ENCODE peak calls at places on chromosomes 12 and 14, in five cellular contexts. One of them, this sample, is unnamed.

GRCh38 chr12:46219892-46220655 is 48.8 kb downstream of the SLC38A1 start:
- DNase-seq in mucosa of descending colon: peak
- DNase-seq in esophagus squamous epithelium: no peak
- DNase-seq in right lobe of liver: no peak
- DNase-seq in AG10803: peak
- DNase-seq in this sample: peak

GRCh38 chr12:45363903-45364302 is 148.0 kb downstream of the ANO6 start:
- DNase-seq in mucosa of descending colon: no peak
- DNase-seq in esophagus squamous epithelium: no peak
- DNase-seq in right lobe of liver: no peak
- DNase-seq in AG10803: no peak
- DNase-seq in this sample: no peak

GRCh38 chr12:71166869-71167268 is 9.1 kb upstream of the TSPAN8 start:
- DNase-seq in mucosa of descending colon: no peak
- DNase-seq in esophagus squamous epithelium: no peak
- DNase-seq in right lobe of liver: no peak
- DNase-seq in AG10803: no peak
- DNase-seq in this sample: no peak

GRCh38 chr12:130831246-130831645 is 7.8 kb downstream of the STX2 start:
- DNase-seq in mucosa of descending colon: no peak
- DNase-seq in esophagus squamous epithelium: no peak
- DNase-seq in right lobe of liver: no peak
- DNase-seq in AG10803: no peak
- DNase-seq in this sample: no peak

GRCh38 chr12:127459687-127460086 is 807.3 kb upstream of the TMEM132C start:
- DNase-seq in mucosa of descending colon: no peak
- DNase-seq in esophagus squamous epithelium: no peak
- DNase-seq in right lobe of liver: no peak
- DNase-seq in AG10803: no peak
- DNase-seq in this sample: no peak

GRCh38 chr14:61584258-61584657 is 111.1 kb upstream of the HIF1A start:
- DNase-seq in mucosa of descending colon: no peak
- DNase-seq in esophagus squamous epithelium: no peak
- DNase-seq in right lobe of liver: no peak
- DNase-seq in AG10803: peak
- DNase-seq in this sample: no peak

GRCh38 chr14:92560106-92560865 is 46.7 kb downstream of the RIN3 start:
- DNase-seq in mucosa of descending colon: no peak
- DNase-seq in esophagus squamous epithelium: no peak
- DNase-seq in right lobe of liver: no peak
- DNase-seq in AG10803: no peak
- DNase-seq in this sample: no peak

GRCh38 chr12:79689477-79690155 is 1.1 kb downstream of the PAWR start:
- DNase-seq in mucosa of descending colon: peak
- DNase-seq in esophagus squamous epithelium: no peak
- DNase-seq in right lobe of liver: peak
- DNase-seq in AG10803: peak
- DNase-seq in this sample: no peak

GRCh38 chr12:9883175-9883574 is 1.9 kb downstream of the KLRF2 start:
- DNase-seq in mucosa of descending colon: no peak
- DNase-seq in esophagus squamous epithelium: no peak
- DNase-seq in right lobe of liver: no peak
- DNase-seq in AG10803: no peak
- DNase-seq in this sample: no peak

GRCh38 chr12:124917841-124918621 is 3.6 kb upstream of the UBC start:
- DNase-seq in mucosa of descending colon: no peak
- DNase-seq in esophagus squamous epithelium: no peak
- DNase-seq in right lobe of liver: no peak
- DNase-seq in AG10803: no peak
- DNase-seq in this sample: no peak

GRCh38 chr14:65208548-65208947 is 106.2 kb upstream of the MAX start:
- DNase-seq in mucosa of descending colon: no peak
- DNase-seq in esophagus squamous epithelium: no peak
- DNase-seq in right lobe of liver: no peak
- DNase-seq in AG10803: no peak
- DNase-seq in this sample: no peak

GRCh38 chr12:57151741-57152407 is 4.5 kb upstream of the LRP1-AS start:
- DNase-seq in mucosa of descending colon: no peak
- DNase-seq in esophagus squamous epithelium: no peak
- DNase-seq in right lobe of liver: peak
- DNase-seq in AG10803: peak
- DNase-seq in this sample: no peak

GRCh38 chr12:84874125-84874824 is 38.3 kb downstream of the SLC6A15 start:
- DNase-seq in mucosa of descending colon: no peak
- DNase-seq in esophagus squamous epithelium: no peak
- DNase-seq in right lobe of liver: no peak
- DNase-seq in AG10803: peak
- DNase-seq in this sample: peak

GRCh38 chr14:29458547-29458946 is 469.1 kb downstream of the PRKD1 start:
- DNase-seq in mucosa of descending colon: no peak
- DNase-seq in esophagus squamous epithelium: no peak
- DNase-seq in right lobe of liver: no peak
- DNase-seq in AG10803: no peak
- DNase-seq in this sample: no peak

GRCh38 chr12:111766608-111767361 is at the start of gene ALDH2:
- DNase-seq in mucosa of descending colon: peak
- DNase-seq in esophagus squamous epithelium: no peak
- DNase-seq in right lobe of liver: peak
- DNase-seq in AG10803: peak
- DNase-seq in this sample: no peak

GRCh38 chr12:121800694-121801600 is 2.9 kb upstream of the SETD1B start:
- DNase-seq in mucosa of descending colon: peak
- DNase-seq in esophagus squamous epithelium: no peak
- DNase-seq in right lobe of liver: peak
- DNase-seq in AG10803: peak
- DNase-seq in this sample: no peak

GRCh38 chr14:105857816-105858675 is 331.7 kb downstream of the TMEM121 start:
- DNase-seq in mucosa of descending colon: peak
- DNase-seq in esophagus squamous epithelium: no peak
- DNase-seq in right lobe of liver: peak
- DNase-seq in AG10803: no peak
- DNase-seq in this sample: no peak

GRCh38 chr14:87992349-87992719 is 648 bp downstream of the GALC start:
- DNase-seq in mucosa of descending colon: no peak
- DNase-seq in esophagus squamous epithelium: no peak
- DNase-seq in right lobe of liver: no peak
- DNase-seq in AG10803: no peak
- DNase-seq in this sample: no peak

GRCh38 chr12:93315907-93316622 is 61.7 kb upstream of the NUDT4 start:
- DNase-seq in mucosa of descending colon: no peak
- DNase-seq in esophagus squamous epithelium: no peak
- DNase-seq in right lobe of liver: no peak
- DNase-seq in AG10803: no peak
- DNase-seq in this sample: no peak

GRCh38 chr14:30194769-30195168 is 267.1 kb upstream of the PRKD1 start:
- DNase-seq in mucosa of descending colon: no peak
- DNase-seq in esophagus squamous epithelium: no peak
- DNase-seq in right lobe of liver: no peak
- DNase-seq in AG10803: peak
- DNase-seq in this sample: no peak

GRCh38 chr14:71430321-71431168 is 501.7 kb upstream of the RGS6 start:
- DNase-seq in mucosa of descending colon: no peak
- DNase-seq in esophagus squamous epithelium: no peak
- DNase-seq in right lobe of liver: no peak
- DNase-seq in AG10803: no peak
- DNase-seq in this sample: no peak

GRCh38 chr14:96081767-96082400 is 42.7 kb downstream of the C14orf132 start:
- DNase-seq in mucosa of descending colon: no peak
- DNase-seq in esophagus squamous epithelium: no peak
- DNase-seq in right lobe of liver: no peak
- DNase-seq in AG10803: no peak
- DNase-seq in this sample: no peak

GRCh38 chr12:120119395-120119973 is 2.9 kb upstream of the RAB35 start:
- DNase-seq in mucosa of descending colon: no peak
- DNase-seq in esophagus squamous epithelium: no peak
- DNase-seq in right lobe of liver: no peak
- DNase-seq in AG10803: peak
- DNase-seq in this sample: no peak

GRCh38 chr14:99602054-99602787 is 1.8 kb downstream of the CCDC85C start:
- DNase-seq in mucosa of descending colon: peak
- DNase-seq in esophagus squamous epithelium: no peak
- DNase-seq in right lobe of liver: peak
- DNase-seq in AG10803: peak
- DNase-seq in this sample: no peak
- H3K4me3 ChIP-seq in mucosa of descending colon: peak
- H3K4me3 ChIP-seq in esophagus squamous epithelium: peak
- H3K4me3 ChIP-seq in right lobe of liver: peak
- H3K4me3 ChIP-seq in AG10803: peak
- H3K4me3 ChIP-seq in this sample: peak

GRCh38 chr12:16962889-16963288 is 356.9 kb upstream of the LMO3 start:
- DNase-seq in mucosa of descending colon: no peak
- DNase-seq in esophagus squamous epithelium: no peak
- DNase-seq in right lobe of liver: no peak
- DNase-seq in AG10803: no peak
- DNase-seq in this sample: no peak
- TF ChIP-seq CTCF in mucosa of descending colon: no peak
- TF ChIP-seq CTCF in esophagus squamous epithelium: no peak
- TF ChIP-seq CTCF in right lobe of liver: no peak
- TF ChIP-seq CTCF in AG10803: no peak
- TF ChIP-seq CTCF in this sample: no peak

GRCh38 chr12:6465467-6466183 is 4.9 kb downstream of the VAMP1 start:
- DNase-seq in mucosa of descending colon: no peak
- DNase-seq in esophagus squamous epithelium: no peak
- DNase-seq in right lobe of liver: no peak
- DNase-seq in AG10803: peak
- DNase-seq in this sample: no peak
- H3K4me3 ChIP-seq in mucosa of descending colon: no peak
- H3K4me3 ChIP-seq in esophagus squamous epithelium: no peak
- H3K4me3 ChIP-seq in right lobe of liver: no peak
- H3K4me3 ChIP-seq in AG10803: no peak
- H3K4me3 ChIP-seq in this sample: no peak

GRCh38 chr12:109261939-109262338 is 47.1 kb downstream of the FOXN4 start:
- DNase-seq in mucosa of descending colon: no peak
- DNase-seq in esophagus squamous epithelium: no peak
- DNase-seq in right lobe of liver: no peak
- DNase-seq in AG10803: no peak
- DNase-seq in this sample: no peak

GRCh38 chr12:109261087-109261486 is 48.0 kb downstream of the FOXN4 start:
- DNase-seq in mucosa of descending colon: no peak
- DNase-seq in esophagus squamous epithelium: no peak
- DNase-seq in right lobe of liver: no peak
- DNase-seq in AG10803: no peak
- DNase-seq in this sample: no peak

GRCh38 chr12:109258201-109258600 is 50.9 kb downstream of the FOXN4 start:
- DNase-seq in mucosa of descending colon: no peak
- DNase-seq in esophagus squamous epithelium: no peak
- DNase-seq in right lobe of liver: no peak
- DNase-seq in AG10803: no peak
- DNase-seq in this sample: no peak

GRCh38 chr12:109258607-109259544 is 50.2 kb downstream of the FOXN4 start:
- DNase-seq in mucosa of descending colon: no peak
- DNase-seq in esophagus squamous epithelium: no peak
- DNase-seq in right lobe of liver: no peak
- DNase-seq in AG10803: no peak
- DNase-seq in this sample: no peak

DNA sequence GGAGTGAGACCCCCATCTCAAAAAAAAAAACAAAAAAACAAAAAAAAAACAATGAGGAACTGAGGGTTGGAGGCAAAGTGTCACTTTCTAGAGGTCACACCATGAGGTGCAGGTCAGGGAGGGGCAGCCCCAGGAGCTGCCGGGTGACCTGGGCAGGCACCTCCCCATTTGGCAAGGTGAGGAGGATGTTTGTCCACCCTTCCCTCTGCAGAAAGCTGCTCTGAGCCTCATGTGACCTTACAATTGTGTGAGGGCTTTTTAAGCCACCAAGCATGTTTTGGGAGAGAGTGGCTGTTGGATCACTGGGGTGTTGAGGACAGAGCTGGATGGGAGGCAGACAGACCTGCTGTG is 49.6 kb downstream of the FOXN4 start:
- DNase-seq in mucosa of descending colon: no peak
- DNase-seq in esophagus squamous epithelium: no peak
- DNase-seq in right lobe of liver: no peak
- DNase-seq in AG10803: no peak
- DNase-seq in this sample: no peak
- TF ChIP-seq CTCF in mucosa of descending colon: no peak
- TF ChIP-seq CTCF in esophagus squamous epithelium: no peak
- TF ChIP-seq CTCF in right lobe of liver: no peak
- TF ChIP-seq CTCF in AG10803: no peak
- TF ChIP-seq CTCF in this sample: no peak

DNA sequence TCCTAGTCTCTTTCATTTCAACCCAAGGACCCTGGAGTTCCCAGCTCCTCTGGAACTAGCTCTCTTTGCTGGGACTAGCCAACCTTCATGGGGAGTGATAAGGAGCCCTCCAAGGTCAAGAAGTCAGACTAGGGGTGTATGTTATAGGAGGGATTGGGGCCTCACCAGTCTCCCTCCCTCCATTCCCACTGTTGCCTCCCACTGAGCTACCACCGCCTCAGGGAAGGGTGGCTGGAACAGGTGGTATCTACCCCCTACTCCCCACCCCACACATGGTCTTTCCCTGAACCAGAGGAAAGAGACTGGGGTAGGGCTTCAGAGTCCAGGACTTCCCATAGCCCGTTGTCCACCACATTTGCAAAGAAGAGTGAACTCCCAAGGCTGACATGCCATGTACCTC is 2.4 kb downstream of the ERBB3 start:
- DNase-seq in mucosa of descending colon: no peak
- DNase-seq in esophagus squamous epithelium: no peak
- DNase-seq in right lobe of liver: no peak
- DNase-seq in AG10803: no peak
- DNase-seq in this sample: no peak
- H3K4me3 ChIP-seq in mucosa of descending colon: no peak
- H3K4me3 ChIP-seq in esophagus squamous epithelium: no peak
- H3K4me3 ChIP-seq in right lobe of liver: peak
- H3K4me3 ChIP-seq in AG10803: no peak
- H3K4me3 ChIP-seq in this sample: no peak

DNA sequence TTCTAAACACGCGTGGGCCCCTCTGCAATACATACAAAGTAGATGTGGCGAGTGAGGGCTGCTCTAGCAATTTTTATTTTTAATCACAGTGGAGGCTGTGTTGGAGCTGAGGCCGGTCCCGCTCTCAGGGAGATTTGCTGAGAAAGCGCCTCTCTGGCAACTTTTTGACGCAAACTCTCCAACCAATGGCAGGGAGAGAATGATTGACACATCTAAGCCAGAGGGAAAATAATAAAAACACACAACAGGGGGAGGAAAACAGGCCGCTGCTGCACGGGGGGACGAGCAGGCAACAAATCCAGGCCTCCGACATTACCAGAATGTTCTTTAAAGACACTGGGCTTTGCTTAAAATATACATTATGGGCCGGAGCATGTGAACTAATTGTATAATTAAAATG is at the start of gene OTX2:
- DNase-seq in mucosa of descending colon: no peak
- DNase-seq in esophagus squamous epithelium: no peak
- DNase-seq in right lobe of liver: no peak
- DNase-seq in AG10803: no peak
- DNase-seq in this sample: no peak
- TF ChIP-seq CTCF in mucosa of descending colon: no peak
- TF ChIP-seq CTCF in esophagus squamous epithelium: no peak
- TF ChIP-seq CTCF in right lobe of liver: no peak
- TF ChIP-seq CTCF in AG10803: no peak
- TF ChIP-seq CTCF in this sample: no peak

DNA sequence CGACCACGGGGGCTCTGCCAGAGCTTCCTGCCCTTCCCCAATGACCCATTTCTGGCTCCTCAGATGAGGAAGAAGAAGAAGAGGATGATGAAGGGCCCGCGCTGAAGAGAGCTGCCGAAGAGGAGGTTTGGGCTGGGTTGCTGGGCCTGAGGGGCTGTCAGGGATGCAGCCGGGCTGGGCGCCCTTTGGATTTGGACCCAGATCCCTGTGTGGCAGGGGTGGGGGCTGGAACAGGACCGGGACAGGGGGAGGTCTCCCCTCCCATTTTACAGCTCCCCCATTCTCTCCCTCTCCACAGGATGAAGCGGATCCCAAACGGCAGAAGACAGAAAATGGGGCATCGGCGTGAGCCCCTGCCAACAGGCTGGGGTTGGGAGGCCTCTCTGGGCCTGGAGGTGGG is 2.2 kb upstream of the LAG3 start:
- DNase-seq in mucosa of descending colon: no peak
- DNase-seq in esophagus squamous epithelium: no peak
- DNase-seq in right lobe of liver: no peak
- DNase-seq in AG10803: no peak
- DNase-seq in this sample: no peak
- H3K4me3 ChIP-seq in mucosa of descending colon: no peak
- H3K4me3 ChIP-seq in esophagus squamous epithelium: no peak
- H3K4me3 ChIP-seq in right lobe of liver: no peak
- H3K4me3 ChIP-seq in AG10803: no peak
- H3K4me3 ChIP-seq in this sample: no peak

This sample was measured in epithelial cell of proximal tubule.